ENCODE peak calls at places on chromosome 2, in seven cellular contexts. I is CD14-positive monocyte, U is HCT116, Z is T-helper 17 cell, A is AG08396, N is frontal cortex, W is H4. C is an unnamed sample.
A peak's percentile ranks its signal among the peaks of the same experiment; 100 is the strongest.

GRCh38 chr2:108907822-108908716 is 81.0 kb downstream of the EDAR start:
- DNase-seq in A (no peak), I (no peak), W (no peak), Z (no peak), N (no peak), U (no peak), C (no peak)

GRCh38 chr2:158716091-158716815 is 78.9 kb upstream of the DAPL1 start:
- DNase-seq in I (no peak), Z (no peak), N (no peak), U (no peak), A (no peak), W (no peak), C (no peak)

GRCh38 chr2:37648316-37649011 is 23.0 kb downstream of the CDC42EP3 start:
- DNase-seq in Z (peak; percentile 36), W (no peak), U (no peak), N (no peak), A (no peak), I (peak; percentile 90), C (peak; percentile 81)

GRCh38 chr2:197786010-197786877 is 1.1 kb upstream of the BOLL start:
- DNase-seq in A (peak; percentile 31), Z (peak; percentile 25), N (no peak), U (no peak), W (no peak), I (peak; percentile 44), C (peak; percentile 92)

GRCh38 chr2:107698861-107699260 is 127.8 kb upstream of the RGPD4 start:
- DNase-seq in Z (no peak), W (no peak), I (no peak), N (no peak), U (no peak), A (no peak), C (no peak)

GRCh38 chr2:11710632-11711381 is 35.6 kb upstream of the LPIN1 start:
- DNase-seq in W (no peak), U (no peak), Z (no peak), A (no peak), N (no peak), I (no peak), C (no peak)

GRCh38 chr2:212832211-212833195 is 293.9 kb upstream of the ERBB4 start:
- DNase-seq in A (no peak), Z (no peak), I (no peak), W (no peak), N (peak; percentile 24), U (no peak), C (peak; percentile 46)

GRCh38 chr2:110993557-110994231 is 127.0 kb upstream of the BCL2L11 start:
- DNase-seq in I (peak; percentile 89), W (peak; percentile 23), A (no peak), N (no peak), Z (no peak), U (no peak), C (no peak)

GRCh38 chr2:120863661-120864320 is 128.1 kb downstream of the GLI2 start:
- DNase-seq in U (peak; percentile 45), I (no peak), N (no peak), A (peak; percentile 61), Z (no peak), W (peak; percentile 31), C (peak; percentile 58)

GRCh38 chr2:152098033-152098797 is 629 bp downstream of the CACNB4 start:
- DNase-seq in A (peak; percentile 50), Z (no peak), U (no peak), I (no peak), N (peak; percentile 31), W (no peak), C (peak; percentile 58)

GRCh38 chr2:67290451-67290991 is 106.6 kb upstream of the ETAA1 start:
- DNase-seq in N (no peak), A (peak; percentile 24), W (no peak), Z (no peak), U (peak; percentile 3), I (no peak), C (no peak)

GRCh38 chr2:33933203-33933602 is 334.1 kb upstream of the FAM98A start:
- DNase-seq in U (no peak), A (no peak), W (no peak), Z (no peak), I (no peak), N (no peak), C (no peak)

GRCh38 chr2:43098539-43098938 is 127.9 kb downstream of the ZFP36L2 start:
- DNase-seq in Z (no peak), W (no peak), N (no peak), U (no peak), I (peak; percentile 18), A (no peak), C (no peak)

GRCh38 chr2:237122214-237122666 is 36.6 kb downstream of the COPS8 start:
- DNase-seq in N (no peak), W (peak; percentile 89), I (no peak), A (peak; percentile 81), Z (no peak), U (peak; percentile 79), C (peak; percentile 87)

GRCh38 chr2:174631009-174631981 is 33.7 kb upstream of the WIPF1 start:
- DNase-seq in Z (no peak), W (no peak), N (no peak), A (peak; percentile 38), U (no peak), I (no peak), C (no peak)

GRCh38 chr2:236554629-236555282 is 14.9 kb upstream of the ACKR3 start:
- DNase-seq in I (no peak), A (no peak), U (no peak), W (no peak), Z (no peak), N (no peak), C (no peak)

C was measured in psoas muscle.